ENCODE peak calls at places on chromosomes 3 and 15, in four cellular contexts. H is transverse colon, G is foreskin fibroblast, Y is GM10248. L is an unnamed sample.

GRCh38 chr15:33671456-33671855 is 296.8 kb upstream of the CHRM5 start:
- DNase-seq in H (no peak), G (no peak), Y (peak), L (peak)

GRCh38 chr15:62868507-62868906 is 174.0 kb upstream of the TPM1 start:
- DNase-seq in H (no peak), G (peak), Y (no peak), L (no peak)

GRCh38 chr3:46627078-46627477 is 14.8 kb downstream of the FAM240A start:
- DNase-seq in H (no peak), G (no peak), Y (no peak), L (no peak)

GRCh38 chr3:13391308-13391707 is 28.8 kb downstream of the NUP210 start:
- DNase-seq in H (no peak), G (no peak), Y (no peak), L (no peak)

GRCh38 chr3:45081506-45081905 is 55.4 kb downstream of the CLEC3B start:
- DNase-seq in H (no peak), G (no peak), Y (no peak), L (no peak)

GRCh38 chr3:187740446-187741399 is 4.5 kb downstream of the BCL6 start:
- DNase-seq in H (peak), G (peak), Y (peak), L (peak)

GRCh38 chr3:23845817-23846216 is 40.1 kb downstream of the UBE2E1 start:
- DNase-seq in H (no peak), G (no peak), Y (no peak), L (no peak)

GRCh38 chr15:57611938-57612337 is 20.2 kb downstream of the MYZAP start:
- DNase-seq in H (peak), G (peak), Y (no peak), L (no peak)

GRCh38 chr15:83889995-83890394 is 236.1 kb downstream of the ADAMTSL3 start:
- DNase-seq in H (no peak), G (no peak), Y (no peak), L (peak)

GRCh38 chr15:93826798-93827197 is 404.6 kb upstream of the MCTP2 start:
- DNase-seq in H (no peak), G (no peak), Y (no peak), L (no peak)

GRCh38 chr3:159486580-159486979 is 502.1 kb upstream of the IL12A start:
- DNase-seq in H (no peak), G (peak), Y (no peak), L (peak)

GRCh38 chr3:125585595-125586223 is 9.6 kb downstream of the OSBPL11 start:
- DNase-seq in H (peak), G (peak), Y (peak), L (peak)

GRCh38 chr3:36695113-36695768 is 69.1 kb downstream of the DCLK3 start:
- DNase-seq in H (no peak), G (no peak), Y (no peak), L (no peak)

GRCh38 chr3:36695769-36696137 is 68.6 kb downstream of the DCLK3 start:
- DNase-seq in H (no peak), G (no peak), Y (no peak), L (no peak)

GRCh38 chr3:36696799-36697198 is 67.6 kb downstream of the DCLK3 start:
- DNase-seq in H (no peak), G (no peak), Y (no peak), L (no peak)

GRCh38 chr3:36698314-36698713 is 66.0 kb downstream of the DCLK3 start:
- DNase-seq in H (no peak), G (no peak), Y (no peak), L (no peak)

DNA sequence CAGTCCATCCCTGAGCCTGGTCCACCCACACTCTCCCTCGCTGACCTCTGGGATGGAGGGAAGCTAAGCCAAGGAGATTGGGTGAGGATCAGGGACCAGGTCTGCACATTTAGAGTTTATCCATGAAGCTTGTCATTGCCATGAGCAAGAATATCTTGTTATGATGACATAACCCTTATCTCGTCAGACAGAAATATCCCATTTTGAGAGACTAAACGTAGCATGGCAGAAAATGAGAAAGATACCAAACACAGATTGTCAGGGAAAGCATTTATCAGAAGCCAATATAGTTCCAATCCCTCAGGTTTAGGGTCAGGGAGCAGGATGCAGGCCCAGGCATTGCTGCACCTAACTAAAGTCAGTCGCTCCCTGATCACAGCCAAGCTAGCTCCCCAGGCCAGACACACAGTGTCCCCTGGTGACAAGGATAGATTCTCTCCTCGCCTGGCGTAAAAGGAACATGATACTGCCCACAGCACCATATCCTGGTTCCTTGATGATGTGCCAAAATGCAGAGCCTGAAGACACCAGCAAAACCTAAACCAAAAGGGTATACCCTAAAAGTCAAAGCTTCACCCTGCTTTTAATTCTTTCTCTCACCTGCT is 66.9 kb downstream of the DCLK3 start:
- DNase-seq in H (no peak), G (no peak), Y (no peak), L (no peak)
- TF ChIP-seq CTCF in H (no peak), G (no peak), Y (no peak), L (peak)

GRCh38 chr3:64111872-64112271 is 88.6 kb upstream of the PSMD6 start:
- DNase-seq in H (no peak), G (no peak), Y (no peak), L (no peak)
- TF ChIP-seq CTCF in H (no peak), G (no peak), Y (no peak), L (no peak)

GRCh38 chr3:53238051-53238850 is 17.6 kb downstream of the TKT start:
- DNase-seq in H (peak), G (peak), Y (no peak), L (no peak)
- TF ChIP-seq CTCF in H (no peak), G (no peak), Y (no peak), L (no peak)

GRCh38 chr3:31948255-31948654 is 32.8 kb downstream of the OSBPL10 start:
- DNase-seq in H (no peak), G (no peak), Y (no peak), L (no peak)
- TF ChIP-seq CTCF in H (no peak), G (no peak), Y (no peak), L (no peak)

GRCh38 chr3:32336123-32336518 is 55.5 kb upstream of the CMTM7 start:
- DNase-seq in H (no peak), G (no peak), Y (no peak), L (no peak)

GRCh38 chr3:32337501-32337900 is 54.2 kb upstream of the CMTM7 start:
- DNase-seq in H (no peak), G (no peak), Y (no peak), L (no peak)

GRCh38 chr3:32335365-32336122 is 56.1 kb upstream of the CMTM7 start:
- DNase-seq in H (no peak), G (no peak), Y (no peak), L (no peak)

GRCh38 chr3:32340039-32340438 is 51.6 kb upstream of the CMTM7 start:
- DNase-seq in H (no peak), G (peak), Y (peak), L (peak)

DNA sequence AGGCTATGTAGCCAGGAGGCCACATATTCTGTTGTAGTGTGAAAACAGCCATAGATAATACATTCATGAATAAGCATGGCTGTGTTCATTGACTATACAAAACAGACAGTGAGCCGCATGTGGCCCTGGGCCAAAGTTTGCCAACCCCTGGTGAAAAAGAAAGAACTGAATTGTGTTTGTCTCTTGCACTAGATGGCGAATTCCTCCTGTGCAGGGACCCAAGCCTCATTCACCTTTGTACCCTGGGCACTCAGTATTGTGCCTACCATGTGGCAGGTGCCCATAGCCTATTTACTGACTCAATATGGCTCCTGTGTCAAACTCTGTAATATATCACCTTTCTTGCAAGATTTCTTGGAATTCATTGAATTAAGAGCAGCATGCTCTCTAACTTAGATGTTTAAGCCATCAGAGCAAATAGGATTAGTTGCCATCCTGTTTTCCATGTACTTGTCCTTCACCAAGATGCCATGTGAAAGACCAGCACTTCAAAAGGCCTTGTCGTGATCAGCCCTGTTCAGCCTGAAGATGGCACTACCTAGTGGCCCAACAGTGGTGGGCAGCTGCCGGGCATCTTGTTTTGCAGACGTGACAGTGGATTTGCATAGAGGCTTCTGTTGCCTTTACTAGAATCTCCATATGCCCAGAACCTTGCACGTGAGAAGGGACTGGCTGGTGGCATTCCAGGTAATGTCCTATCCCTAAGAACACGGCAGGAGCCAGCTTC is 50.9 kb upstream of the CMTM7 start:
- DNase-seq in H (peak), G (no peak), Y (no peak), L (peak)
- TF ChIP-seq CTCF in H (no peak), G (no peak), Y (no peak), L (no peak)

L was measured in GM12865.